ENCODE peak calls at places on chromosomes 5 and 9, in six cellular contexts. B is tibial artery, U is epithelial cell of proximal tubule, J is transverse colon, Z is colonic mucosa, C is AG10803. L is an unnamed sample.

GRCh38 chr9:107772988-107773387 is 283.4 kb upstream of the KLF4 start:
- DNase-seq in B (no peak), U (no peak), J (no peak), Z (no peak), C (no peak), L (no peak)

GRCh38 chr5:72151169-72151568 is 43.9 kb downstream of the MAP1B start:
- DNase-seq in B (no peak), U (no peak), J (no peak), Z (no peak), C (peak; percentile 64), L (no peak)

GRCh38 chr9:91023741-91024140 is 222.1 kb downstream of the SYK start:
- DNase-seq in B (no peak), U (no peak), J (no peak), Z (no peak), C (no peak), L (no peak)

GRCh38 chr5:103425686-103426454 is 136.7 kb downstream of the NUDT12 start:
- DNase-seq in B (no peak), U (peak; percentile 44), J (no peak), Z (no peak), C (peak; percentile 60), L (no peak)

GRCh38 chr5:89098199-89098756 is 215.3 kb upstream of the MEF2C start:
- DNase-seq in B (no peak), U (no peak), J (no peak), Z (no peak), C (no peak), L (no peak)

GRCh38 chr9:111482656-111483418 is 1.3 kb downstream of the ECPAS start:
- DNase-seq in B (peak; percentile 80), U (no peak), J (peak; percentile 86), Z (peak; percentile 82), C (peak; percentile 62), L (no peak)

GRCh38 chr5:180689071-180689694 is 39.8 kb upstream of the FLT4 start:
- DNase-seq in B (no peak), U (no peak), J (no peak), Z (no peak), C (no peak), L (no peak)

GRCh38 chr9:133960568-133961129 is 31.5 kb downstream of the VAV2 start:
- DNase-seq in B (peak; percentile 54), U (no peak), J (no peak), Z (peak; percentile 46), C (peak; percentile 29), L (no peak)

GRCh38 chr5:41346609-41347008 is 133.3 kb upstream of the C6 start:
- DNase-seq in B (no peak), U (no peak), J (no peak), Z (no peak), C (peak; percentile 7), L (no peak)

GRCh38 chr5:175385691-175386360 is 58.2 kb downstream of the DRD1 start:
- DNase-seq in B (no peak), U (no peak), J (no peak), Z (no peak), C (peak; percentile 3), L (peak; percentile 35)

GRCh38 chr5:160539431-160539830 is 117.8 kb downstream of the PTTG1 start:
- DNase-seq in B (no peak), U (peak; percentile 66), J (no peak), Z (no peak), C (no peak), L (no peak)

GRCh38 chr5:6783787-6784186 is 70.6 kb downstream of the TENT4A start:
- DNase-seq in B (no peak), U (no peak), J (no peak), Z (no peak), C (peak; percentile 22), L (no peak)

GRCh38 chr9:20532584-20532983 is 89.7 kb downstream of the MLLT3 start:
- DNase-seq in B (no peak), U (no peak), J (no peak), Z (no peak), C (no peak), L (no peak)

GRCh38 chr9:105243015-105243686 is 1.3 kb upstream of the SLC44A1 start:
- DNase-seq in B (no peak), U (no peak), J (no peak), Z (no peak), C (peak; percentile 91), L (peak; percentile 42)

GRCh38 chr9:137682431-137682991 is 63.7 kb downstream of the EHMT1 start:
- DNase-seq in B (no peak), U (no peak), J (no peak), Z (no peak), C (no peak), L (no peak)

GRCh38 chr9:933356-933755 is 43.1 kb upstream of the DMRT3 start:
- DNase-seq in B (no peak), U (no peak), J (no peak), Z (no peak), C (no peak), L (no peak)

GRCh38 chr5:181114284-181114843 is 16.6 kb downstream of the OR2V1 start:
- DNase-seq in B (no peak), U (no peak), J (no peak), Z (no peak), C (no peak), L (no peak)

GRCh38 chr9:74557577-74557976 is 60.4 kb downstream of the RORB start:
- DNase-seq in B (no peak), U (no peak), J (no peak), Z (no peak), C (no peak), L (no peak)
- TF ChIP-seq CTCF in B (no peak), U (no peak), J (no peak), Z (no peak), C (no peak), L (no peak)

DNA sequence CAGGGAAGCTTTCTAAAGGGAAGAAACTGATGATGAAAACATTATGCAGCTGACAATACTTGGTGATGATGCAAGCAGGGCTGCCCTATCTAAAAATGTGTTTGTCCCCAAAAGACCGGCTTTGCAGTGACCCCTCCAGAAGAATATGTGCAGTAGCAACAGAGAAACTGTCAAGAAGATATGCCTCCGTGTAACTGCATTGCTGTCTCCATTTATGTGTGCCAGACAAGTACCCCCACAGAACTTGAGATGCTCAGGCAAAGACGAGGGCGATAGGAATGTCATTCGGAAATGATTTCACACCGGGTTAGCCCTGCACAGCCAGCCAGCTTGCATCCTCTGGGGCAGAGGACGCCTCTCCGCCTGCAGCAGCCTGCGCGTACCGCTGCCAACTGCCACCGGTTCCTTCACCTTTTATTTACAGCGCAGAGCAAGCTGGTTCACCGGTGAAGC is 2.1 kb downstream of the GABBR2 start:
- DNase-seq in B (no peak), U (no peak), J (no peak), Z (no peak), C (peak; percentile 49), L (no peak)
- H3K4me3 ChIP-seq in B (no peak overlapping the region), U (no peak overlapping the region), J (no peak overlapping the region), Z (no peak overlapping the region), C (peak overlapping the region; percentile 65), L (no peak overlapping the region)

GRCh38 chr9:70639853-70640814 is 225.7 kb upstream of the KLF9 start:
- DNase-seq in B (no peak), U (no peak), J (no peak), Z (no peak), C (peak; percentile 69), L (peak; percentile 31)
- TF ChIP-seq CTCF in B (peak; percentile 64), U (peak; percentile 63), J (peak; percentile 53), Z (peak; percentile 41), C (peak; percentile 74), L (peak; percentile 58)

GRCh38 chr9:129495422-129496186 is 125.3 kb downstream of the C9orf50 start:
- DNase-seq in B (peak; percentile 92), U (peak; percentile 66), J (peak; percentile 94), Z (peak; percentile 96), C (peak; percentile 80), L (no peak)
- H3K4me3 ChIP-seq in B (peak overlapping the region; percentile 62), U (peak overlapping the region; percentile 69), J (peak overlapping the region; percentile 53), Z (peak overlapping the region; percentile 53), C (peak overlapping the region; percentile 93), L (peak overlapping the region; percentile 42)

GRCh38 chr5:116271432-116271831 is 186.6 kb downstream of the COMMD10 start:
- DNase-seq in B (no peak), U (no peak), J (no peak), Z (no peak), C (peak; percentile 43), L (peak; percentile 10)

GRCh38 chr5:116275282-116275681 is 190.5 kb downstream of the COMMD10 start:
- DNase-seq in B (no peak), U (no peak), J (no peak), Z (no peak), C (no peak), L (no peak)

GRCh38 chr5:116273458-116274242 is 188.8 kb downstream of the COMMD10 start:
- DNase-seq in B (no peak), U (peak; percentile 72), J (no peak), Z (no peak), C (peak; percentile 23), L (no peak)

GRCh38 chr5:116274251-116274650 is 189.4 kb downstream of the COMMD10 start:
- DNase-seq in B (no peak), U (no peak), J (no peak), Z (no peak), C (no peak), L (no peak)

DNA sequence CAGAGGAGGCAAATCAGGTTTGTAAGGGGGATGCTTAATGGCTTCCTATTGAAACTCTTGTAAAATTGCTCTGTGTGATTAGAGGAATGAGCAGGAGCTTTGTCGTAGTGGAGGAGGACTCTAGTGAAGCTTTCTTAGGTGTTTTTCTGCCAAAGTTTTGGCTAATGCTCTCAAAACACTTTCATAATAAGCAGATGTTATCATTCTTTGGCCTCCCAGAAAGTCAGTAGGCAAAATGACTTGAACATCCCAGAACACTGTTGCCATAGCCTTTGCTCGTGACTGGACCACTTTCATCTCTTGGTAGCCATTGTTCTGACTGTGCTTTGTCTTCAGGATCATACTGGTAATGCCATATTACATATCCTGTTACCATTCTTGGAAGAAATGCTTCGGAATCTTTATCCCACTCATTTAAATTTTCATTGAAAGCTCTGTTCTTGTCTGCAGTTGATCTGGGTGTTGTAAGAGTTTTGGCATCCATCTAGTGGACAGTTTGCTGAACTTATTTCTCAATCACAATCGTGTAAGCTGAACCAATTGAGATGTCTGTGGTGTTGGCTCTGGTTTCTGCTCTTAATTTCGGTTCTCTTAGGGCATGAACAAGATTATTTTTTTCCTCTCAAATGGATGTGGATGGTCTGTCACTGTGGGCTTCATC is 187.6 kb downstream of the COMMD10 start:
- DNase-seq in B (no peak), U (peak; percentile 45), J (no peak), Z (no peak), C (peak; percentile 83), L (peak; percentile 42)
- TF ChIP-seq CTCF in B (no peak), U (peak; percentile 59), J (no peak), Z (no peak), C (peak; percentile 36), L (no peak)

GRCh38 chr9:135604437-135605237 is 34.7 kb downstream of the GLT6D1 start:
- DNase-seq in B (no peak), U (no peak), J (no peak), Z (peak; percentile 13), C (no peak), L (no peak)

GRCh38 chr9:135600296-135600805 is 38.8 kb downstream of the PAEP start:
- DNase-seq in B (no peak), U (no peak), J (no peak), Z (no peak), C (no peak), L (no peak)

GRCh38 chr9:135602789-135603481 is 36.4 kb downstream of the GLT6D1 start:
- DNase-seq in B (no peak), U (no peak), J (peak; percentile 47), Z (peak; percentile 53), C (peak; percentile 20), L (no peak)

GRCh38 chr9:135605238-135605781 is 34.0 kb downstream of the GLT6D1 start:
- DNase-seq in B (no peak), U (no peak), J (no peak), Z (peak; percentile 12), C (no peak), L (no peak)

GRCh38 chr9:135601988-135602387 is 37.4 kb downstream of the GLT6D1 start:
- DNase-seq in B (no peak), U (no peak), J (no peak), Z (no peak), C (no peak), L (no peak)
- H3K4me3 ChIP-seq in B (no peak overlapping the region), U (no peak overlapping the region), J (no peak overlapping the region), Z (no peak overlapping the region), C (no peak overlapping the region), L (no peak overlapping the region)